ENCODE peak calls at places on chromosome 1, in ten cellular contexts. F, T, R, U, Q, P, K, C, X and E are unnamed samples.

GRCh38 chr1:34980715-34981114 is 4.4 kb downstream of the TMEM35B start:
- DNase-seq in F (no peak), T (no peak), R (no peak), U (no peak), Q (no peak), P (no peak), K (no peak), C (no peak), X (no peak), E (no peak)

GRCh38 chr1:215104283-215104682 is 21.7 kb downstream of the KCNK2 start:
- DNase-seq in F (no peak), T (peak; percentile 57), R (no peak), U (no peak), Q (no peak), P (no peak), K (peak; percentile 19), C (no peak), X (no peak), E (no peak)

GRCh38 chr1:183884512-183884911 is 79.6 kb downstream of the RGL1 start:
- DNase-seq in F (no peak), T (no peak), R (no peak), U (no peak), Q (no peak), P (no peak), K (no peak), C (no peak), X (no peak), E (no peak)

GRCh38 chr1:203669739-203670138 is 43.1 kb downstream of the ATP2B4 start:
- DNase-seq in F (no peak), T (peak; percentile 88), R (no peak), U (no peak), Q (no peak), P (peak; percentile 45), K (peak; percentile 93), C (no peak), X (no peak), E (no peak)

GRCh38 chr1:166330096-166330495 is 163.3 kb upstream of the FAM78B start:
- DNase-seq in F (no peak), T (no peak), R (no peak), U (no peak), Q (no peak), P (no peak), K (no peak), C (no peak), X (no peak), E (no peak)

GRCh38 chr1:11144563-11145256 is 44.4 kb upstream of the ANGPTL7 start:
- DNase-seq in F (no peak), T (no peak), R (no peak), U (no peak), Q (no peak), P (no peak), K (peak; percentile 63), C (no peak), X (no peak), E (no peak)

GRCh38 chr1:229364216-229365065 is 21.6 kb upstream of the CCSAP start:
- DNase-seq in F (no peak), T (no peak), R (no peak), U (no peak), Q (no peak), P (no peak), K (no peak), C (no peak), X (no peak), E (no peak)

GRCh38 chr1:212698467-212699103 is 1.1 kb downstream of the BATF3 start:
- DNase-seq in F (no peak), T (no peak), R (no peak), U (no peak), Q (no peak), P (no peak), K (no peak), C (no peak), X (no peak), E (no peak)

GRCh38 chr1:113278777-113279176 is 111.5 kb upstream of the MAGI3 start:
- DNase-seq in F (no peak), T (no peak), R (no peak), U (no peak), Q (no peak), P (no peak), K (no peak), C (no peak), X (no peak), E (no peak)

GRCh38 chr1:113275691-113276090 is 114.6 kb upstream of the MAGI3 start:
- DNase-seq in F (no peak), T (no peak), R (no peak), U (no peak), Q (no peak), P (no peak), K (no peak), C (no peak), X (no peak), E (no peak)

GRCh38 chr1:113279776-113280391 is 110.4 kb upstream of the MAGI3 start:
- DNase-seq in F (no peak), T (no peak), R (no peak), U (no peak), Q (no peak), P (no peak), K (no peak), C (no peak), X (no peak), E (no peak)

GRCh38 chr1:113276507-113276906 is 113.8 kb upstream of the MAGI3 start:
- DNase-seq in F (no peak), T (no peak), R (no peak), U (no peak), Q (no peak), P (no peak), K (no peak), C (no peak), X (no peak), E (no peak)

DNA sequence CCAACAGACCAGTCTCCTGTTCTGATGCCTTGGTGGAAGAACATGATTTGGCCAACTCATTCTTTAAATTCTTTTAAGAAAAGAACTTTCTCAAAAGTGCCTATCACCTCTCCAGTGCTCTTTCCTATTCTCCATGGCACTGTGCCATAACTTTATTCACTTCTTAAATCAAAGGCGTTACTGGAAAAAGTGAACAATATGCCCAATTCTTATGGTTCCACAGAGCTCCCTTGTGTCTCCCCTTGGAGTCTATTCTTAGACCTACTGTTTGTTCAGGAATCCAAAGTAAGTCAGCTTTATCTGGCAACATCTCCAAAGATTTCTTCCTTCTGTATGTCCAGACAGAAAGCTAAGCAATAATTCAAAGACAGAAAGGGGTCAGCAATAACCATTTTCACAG is 111.9 kb upstream of the MAGI3 start:
- DNase-seq in F (no peak), T (no peak), R (no peak), U (no peak), Q (no peak), P (no peak), K (no peak), C (no peak), X (no peak), E (no peak)
- H3K4me3 ChIP-seq in F (no peak overlapping the region), T (no peak overlapping the region), R (no peak overlapping the region), U (no peak overlapping the region), Q (no peak overlapping the region), P (no peak overlapping the region), K (no peak overlapping the region), C (no peak overlapping the region), X (no peak overlapping the region), E (no peak overlapping the region)

GRCh38 chr1:39089811-39090519 is 63.8 kb downstream of the NDUFS5 start:
- DNase-seq in F (no peak), T (no peak), R (no peak), U (no peak), Q (no peak), P (no peak), K (no peak), C (no peak), X (no peak), E (no peak)
- H3K4me1 ChIP-seq in F (no peaks in the 10 kb centered on the region), T (peaks cover 13% of the 10 kb centered on the region), R (no peaks in the 10 kb centered on the region), U (peaks cover 30% of the 10 kb centered on the region), Q (peaks cover 3% of the 10 kb centered on the region), P (peaks cover 5% of the 10 kb centered on the region), K (peaks cover 14% of the 10 kb centered on the region), C (no peaks in the 10 kb centered on the region), X (no peaks in the 10 kb centered on the region), E (peaks cover 11% of the 10 kb centered on the region)

GRCh38 chr1:113874017-113874879 is 2.7 kb upstream of the PTPN22 start:
- DNase-seq in F (no peak), T (peak; percentile 8), R (no peak), U (no peak), Q (no peak), P (peak; percentile 33), K (peak; percentile 76), C (no peak), X (no peak), E (peak; percentile 25)

GRCh38 chr1:113868387-113869083 is 3.0 kb downstream of the PTPN22 start:
- DNase-seq in F (no peak), T (peak; percentile 59), R (no peak), U (no peak), Q (no peak), P (no peak), K (peak; percentile 75), C (no peak), X (no peak), E (no peak)

GRCh38 chr1:113870778-113871177 is 734 bp downstream of the PTPN22 start:
- DNase-seq in F (no peak), T (no peak), R (no peak), U (no peak), Q (no peak), P (no peak), K (no peak), C (no peak), X (no peak), E (no peak)

GRCh38 chr1:113872219-113872934 is 865 bp upstream of the PTPN22 start:
- DNase-seq in F (no peak), T (no peak), R (no peak), U (no peak), Q (no peak), P (no peak), K (no peak), C (no peak), X (peak; percentile 27), E (no peak)

DNA sequence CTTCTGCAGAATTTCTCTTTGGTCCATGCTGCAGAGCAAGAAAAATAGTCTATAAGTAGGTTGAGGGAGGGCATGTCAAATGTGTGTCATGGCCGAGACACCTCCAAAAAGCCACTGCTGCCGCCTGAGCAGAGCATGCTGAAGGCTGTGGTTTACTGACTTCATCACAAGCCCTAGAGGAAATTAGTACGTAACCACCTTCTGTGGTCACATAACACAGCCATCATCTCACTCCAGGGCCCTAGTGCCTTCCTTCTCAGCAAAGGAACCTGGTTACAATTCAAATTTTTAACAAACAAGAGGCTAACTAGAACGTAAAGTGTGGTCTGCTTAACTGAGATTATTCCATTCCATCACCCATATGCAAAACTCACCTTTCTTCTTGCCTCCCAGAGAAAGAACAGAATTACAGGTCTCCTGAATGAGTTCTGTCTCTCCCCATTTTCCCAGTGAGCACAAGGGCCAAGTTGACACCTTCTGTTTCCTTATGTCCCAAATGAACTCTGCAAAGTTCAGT is at the start of gene PTPN22:
- DNase-seq in F (peak; percentile 68), T (peak; percentile 83), R (no peak), U (no peak), Q (no peak), P (no peak), K (peak; percentile 87), C (no peak), X (peak; percentile 90), E (no peak)
- H3K4me3 ChIP-seq in F (no peak within 1 kb of the TSS), T (no peak within 1 kb of the TSS), R (no peak within 1 kb of the TSS), U (no peak within 1 kb of the TSS), Q (no peak within 1 kb of the TSS), P (no peak within 1 kb of the TSS), K (no peak within 1 kb of the TSS), C (no peak within 1 kb of the TSS), X (peak within 1 kb of the TSS; percentile 81), E (no peak within 1 kb of the TSS)

GRCh38 chr1:93753766-93754763 is 72.4 kb upstream of the BCAR3 start:
- DNase-seq in F (peak; percentile 79), T (peak; percentile 98), R (no peak), U (no peak), Q (no peak), P (peak; percentile 84), K (peak; percentile 77), C (no peak), X (no peak), E (no peak)

GRCh38 chr1:93749487-93749886 is 67.8 kb upstream of the BCAR3 start:
- DNase-seq in F (no peak), T (no peak), R (no peak), U (no peak), Q (no peak), P (no peak), K (no peak), C (no peak), X (no peak), E (no peak)

GRCh38 chr1:93749894-93750301 is 68.3 kb upstream of the BCAR3 start:
- DNase-seq in F (no peak), T (no peak), R (no peak), U (no peak), Q (no peak), P (peak; percentile 42), K (no peak), C (no peak), X (no peak), E (no peak)

GRCh38 chr1:93751391-93752250 is 70.0 kb upstream of the BCAR3 start:
- DNase-seq in F (peak; percentile 57), T (no peak), R (no peak), U (peak; percentile 73), Q (no peak), P (no peak), K (no peak), C (no peak), X (no peak), E (no peak)

DNA sequence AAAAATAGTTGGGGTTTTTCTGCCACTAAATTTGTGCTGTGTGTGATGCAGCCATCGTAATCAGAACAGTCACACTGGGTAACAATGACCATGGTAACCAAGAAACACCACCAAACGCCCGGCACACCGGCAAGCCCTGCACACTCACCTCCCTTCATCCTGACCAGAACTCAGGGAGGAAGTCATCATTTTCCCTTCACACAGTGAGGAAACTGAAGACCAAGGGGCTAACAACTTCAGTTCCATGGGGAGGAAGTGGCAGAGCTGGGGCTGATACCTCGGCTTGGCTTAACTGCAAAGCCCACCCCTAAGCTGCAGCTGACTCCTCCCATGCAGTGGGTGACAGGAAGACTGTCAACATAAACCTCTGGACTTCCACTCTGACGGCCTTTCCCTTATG is 69.3 kb upstream of the BCAR3 start:
- DNase-seq in F (no peak), T (no peak), R (no peak), U (no peak), Q (no peak), P (no peak), K (no peak), C (no peak), X (no peak), E (no peak)
- H3K4me1 ChIP-seq in F (peaks cover 4% of the 10 kb centered on the region), T (peaks cover 14% of the 10 kb centered on the region), R (no peaks in the 10 kb centered on the region), U (peaks cover 39% of the 10 kb centered on the region), Q (peaks cover 2% of the 10 kb centered on the region), P (peaks cover 36% of the 10 kb centered on the region), K (peaks cover 44% of the 10 kb centered on the region), C (no peaks in the 10 kb centered on the region), X (no peaks in the 10 kb centered on the region), E (no peaks in the 10 kb centered on the region)